ENCODE peak calls at places on chromosomes 12 and 14, in six cellular contexts. One of them, this sample, is unnamed.

GRCh38 chr12:80151131-80151530 is 51.8 kb downstream of the OTOGL start:
- ATAC-seq in stimulated activated effector memory CD8-positive, alpha-beta T cell treated with anti-CD3 and anti-CD28 coated beads, Interleukin-12 subunit alpha, Interleukin-12 subunit beta, amount 100 ng/mL, for 72 hours: no peak
- ATAC-seq in sciatic nerve: no peak
- ATAC-seq in T-cell: no peak
- ATAC-seq in GM12878: no peak
- ATAC-seq in K562: no peak
- ATAC-seq in this sample: no peak

GRCh38 chr14:92613008-92613658 is 99.6 kb downstream of the RIN3 start:
- ATAC-seq in T-cell: no peak
- ATAC-seq in GM12878: peak; percentile 59
- ATAC-seq in K562: peak; percentile 73
- ATAC-seq in stimulated activated effector memory CD8-positive, alpha-beta T cell treated with anti-CD3 and anti-CD28 coated beads, Interleukin-12 subunit alpha, Interleukin-12 subunit beta, amount 100 ng/mL, for 72 hours: no peak
- ATAC-seq in sciatic nerve: no peak
- ATAC-seq in this sample: no peak

GRCh38 chr12:2332266-2332665 is 279.5 kb downstream of the CACNA1C start:
- ATAC-seq in T-cell: no peak
- ATAC-seq in GM12878: no peak
- ATAC-seq in sciatic nerve: no peak
- ATAC-seq in K562: no peak
- ATAC-seq in stimulated activated effector memory CD8-positive, alpha-beta T cell treated with anti-CD3 and anti-CD28 coated beads, Interleukin-12 subunit alpha, Interleukin-12 subunit beta, amount 100 ng/mL, for 72 hours: no peak
- ATAC-seq in this sample: no peak

GRCh38 chr12:108833757-108834472 is 23.5 kb downstream of the SSH1 start:
- ATAC-seq in T-cell: no peak
- ATAC-seq in sciatic nerve: peak; percentile 54
- ATAC-seq in stimulated activated effector memory CD8-positive, alpha-beta T cell treated with anti-CD3 and anti-CD28 coated beads, Interleukin-12 subunit alpha, Interleukin-12 subunit beta, amount 100 ng/mL, for 72 hours: no peak
- ATAC-seq in K562: no peak
- ATAC-seq in GM12878: no peak
- ATAC-seq in this sample: no peak

GRCh38 chr12:125685885-125686284 is 620.6 kb downstream of the AACS start:
- ATAC-seq in K562: no peak
- ATAC-seq in T-cell: no peak
- ATAC-seq in GM12878: no peak
- ATAC-seq in stimulated activated effector memory CD8-positive, alpha-beta T cell treated with anti-CD3 and anti-CD28 coated beads, Interleukin-12 subunit alpha, Interleukin-12 subunit beta, amount 100 ng/mL, for 72 hours: no peak
- ATAC-seq in sciatic nerve: peak; percentile 82
- ATAC-seq in this sample: peak; percentile 31

GRCh38 chr14:103504991-103505565 is 17.6 kb downstream of the CKB start:
- ATAC-seq in T-cell: no peak
- ATAC-seq in sciatic nerve: no peak
- ATAC-seq in GM12878: peak; percentile 30
- ATAC-seq in stimulated activated effector memory CD8-positive, alpha-beta T cell treated with anti-CD3 and anti-CD28 coated beads, Interleukin-12 subunit alpha, Interleukin-12 subunit beta, amount 100 ng/mL, for 72 hours: no peak
- ATAC-seq in K562: peak; percentile 61
- ATAC-seq in this sample: no peak

GRCh38 chr12:62106547-62107175 is 153.5 kb upstream of the USP15 start:
- ATAC-seq in T-cell: no peak
- ATAC-seq in GM12878: no peak
- ATAC-seq in stimulated activated effector memory CD8-positive, alpha-beta T cell treated with anti-CD3 and anti-CD28 coated beads, Interleukin-12 subunit alpha, Interleukin-12 subunit beta, amount 100 ng/mL, for 72 hours: no peak
- ATAC-seq in K562: no peak
- ATAC-seq in sciatic nerve: no peak
- ATAC-seq in this sample: no peak

GRCh38 chr12:104814944-104815343 is 143.1 kb downstream of the SLC41A2 start:
- ATAC-seq in T-cell: no peak
- ATAC-seq in GM12878: no peak
- ATAC-seq in K562: no peak
- ATAC-seq in stimulated activated effector memory CD8-positive, alpha-beta T cell treated with anti-CD3 and anti-CD28 coated beads, Interleukin-12 subunit alpha, Interleukin-12 subunit beta, amount 100 ng/mL, for 72 hours: no peak
- ATAC-seq in sciatic nerve: no peak
- ATAC-seq in this sample: no peak

GRCh38 chr12:110794623-110795280 is 52.0 kb upstream of the CCDC63 start:
- ATAC-seq in K562: no peak
- ATAC-seq in stimulated activated effector memory CD8-positive, alpha-beta T cell treated with anti-CD3 and anti-CD28 coated beads, Interleukin-12 subunit alpha, Interleukin-12 subunit beta, amount 100 ng/mL, for 72 hours: no peak
- ATAC-seq in T-cell: no peak
- ATAC-seq in GM12878: peak; percentile 70
- ATAC-seq in sciatic nerve: peak; percentile 56
- ATAC-seq in this sample: peak; percentile 85

GRCh38 chr12:76119887-76120286 is 35.4 kb upstream of the NAP1L1 start:
- ATAC-seq in K562: no peak
- ATAC-seq in sciatic nerve: no peak
- ATAC-seq in T-cell: no peak
- ATAC-seq in GM12878: no peak
- ATAC-seq in stimulated activated effector memory CD8-positive, alpha-beta T cell treated with anti-CD3 and anti-CD28 coated beads, Interleukin-12 subunit alpha, Interleukin-12 subunit beta, amount 100 ng/mL, for 72 hours: no peak
- ATAC-seq in this sample: no peak

GRCh38 chr14:77228056-77228455 is 43.0 kb downstream of the NGB start:
- ATAC-seq in sciatic nerve: no peak
- ATAC-seq in GM12878: no peak
- ATAC-seq in T-cell: no peak
- ATAC-seq in stimulated activated effector memory CD8-positive, alpha-beta T cell treated with anti-CD3 and anti-CD28 coated beads, Interleukin-12 subunit alpha, Interleukin-12 subunit beta, amount 100 ng/mL, for 72 hours: no peak
- ATAC-seq in K562: no peak
- ATAC-seq in this sample: no peak

GRCh38 chr12:119115296-119115905 is 63.3 kb upstream of the HSPB8 start:
- ATAC-seq in K562: peak; percentile 67
- ATAC-seq in sciatic nerve: peak; percentile 41
- ATAC-seq in T-cell: no peak
- ATAC-seq in GM12878: peak; percentile 51
- ATAC-seq in stimulated activated effector memory CD8-positive, alpha-beta T cell treated with anti-CD3 and anti-CD28 coated beads, Interleukin-12 subunit alpha, Interleukin-12 subunit beta, amount 100 ng/mL, for 72 hours: no peak
- ATAC-seq in this sample: peak; percentile 36

GRCh38 chr12:27821259-27821973 is 41.4 kb upstream of the MANSC4 start:
- ATAC-seq in T-cell: no peak
- ATAC-seq in K562: peak; percentile 86
- ATAC-seq in GM12878: peak; percentile 61
- ATAC-seq in sciatic nerve: peak; percentile 85
- ATAC-seq in stimulated activated effector memory CD8-positive, alpha-beta T cell treated with anti-CD3 and anti-CD28 coated beads, Interleukin-12 subunit alpha, Interleukin-12 subunit beta, amount 100 ng/mL, for 72 hours: no peak
- ATAC-seq in this sample: peak; percentile 74

GRCh38 chr12:4153343-4153892 is 120.1 kb upstream of the CCND2 start:
- ATAC-seq in sciatic nerve: no peak
- ATAC-seq in T-cell: peak; percentile 71
- ATAC-seq in stimulated activated effector memory CD8-positive, alpha-beta T cell treated with anti-CD3 and anti-CD28 coated beads, Interleukin-12 subunit alpha, Interleukin-12 subunit beta, amount 100 ng/mL, for 72 hours: peak; percentile 92
- ATAC-seq in GM12878: peak; percentile 85
- ATAC-seq in K562: peak; percentile 98
- ATAC-seq in this sample: no peak

GRCh38 chr14:99659333-99659741 is 14.4 kb downstream of the HHIPL1 start:
- ATAC-seq in sciatic nerve: no peak
- ATAC-seq in stimulated activated effector memory CD8-positive, alpha-beta T cell treated with anti-CD3 and anti-CD28 coated beads, Interleukin-12 subunit alpha, Interleukin-12 subunit beta, amount 100 ng/mL, for 72 hours: no peak
- ATAC-seq in GM12878: peak; percentile 44
- ATAC-seq in T-cell: peak; percentile 58
- ATAC-seq in K562: peak; percentile 60
- ATAC-seq in this sample: no peak

GRCh38 chr12:46439793-46440511 is 67.4 kb upstream of the SLC38A2 start:
- ATAC-seq in stimulated activated effector memory CD8-positive, alpha-beta T cell treated with anti-CD3 and anti-CD28 coated beads, Interleukin-12 subunit alpha, Interleukin-12 subunit beta, amount 100 ng/mL, for 72 hours: no peak
- ATAC-seq in sciatic nerve: no peak
- ATAC-seq in K562: no peak
- ATAC-seq in T-cell: no peak
- ATAC-seq in GM12878: no peak
- ATAC-seq in this sample: no peak

GRCh38 chr12:12890492-12890814 is 909 bp upstream of the GPRC5A start:
- ATAC-seq in GM12878: no peak
- ATAC-seq in K562: peak; percentile 9
- ATAC-seq in stimulated activated effector memory CD8-positive, alpha-beta T cell treated with anti-CD3 and anti-CD28 coated beads, Interleukin-12 subunit alpha, Interleukin-12 subunit beta, amount 100 ng/mL, for 72 hours: no peak
- ATAC-seq in sciatic nerve: peak; percentile 13
- ATAC-seq in T-cell: no peak
- ATAC-seq in this sample: peak; percentile 5

GRCh38 chr12:3177778-3178435 is 100.7 kb downstream of the TSPAN9 start:
- ATAC-seq in K562: no peak
- ATAC-seq in stimulated activated effector memory CD8-positive, alpha-beta T cell treated with anti-CD3 and anti-CD28 coated beads, Interleukin-12 subunit alpha, Interleukin-12 subunit beta, amount 100 ng/mL, for 72 hours: no peak
- ATAC-seq in T-cell: no peak
- ATAC-seq in GM12878: peak; percentile 30
- ATAC-seq in sciatic nerve: no peak
- ATAC-seq in this sample: no peak

GRCh38 chr14:88505621-88506020 is 49.2 kb downstream of the PTPN21 start:
- ATAC-seq in stimulated activated effector memory CD8-positive, alpha-beta T cell treated with anti-CD3 and anti-CD28 coated beads, Interleukin-12 subunit alpha, Interleukin-12 subunit beta, amount 100 ng/mL, for 72 hours: no peak
- ATAC-seq in sciatic nerve: no peak
- ATAC-seq in GM12878: no peak
- ATAC-seq in K562: no peak
- ATAC-seq in T-cell: no peak
- ATAC-seq in this sample: no peak

This sample was measured in gastroesophageal sphincter.